ENCODE peak calls at places on chromosomes 1 and 21, in four cellular contexts. P is K562, S is HepG2, G is GM12878. X is an unnamed sample.

GRCh38 chr1:202807926-202808757 is at the start of gene KDM5B:
- DNase-seq in P (peak), S (peak), G (no peak), X (peak)

GRCh38 chr1:42348498-42348897 is 13.5 kb upstream of the FOXJ3 start:
- DNase-seq in P (peak), S (no peak), G (no peak), X (no peak)

GRCh38 chr1:16386454-16387113 is 19.5 kb downstream of the SZRD1 start:
- DNase-seq in P (no peak), S (peak), G (no peak), X (no peak)

GRCh38 chr1:89257036-89257435 is 15.6 kb downstream of the GBP5 start:
- DNase-seq in P (no peak), S (no peak), G (no peak), X (no peak)

GRCh38 chr1:36562181-36562685 is 79.5 kb upstream of the CSF3R start:
- DNase-seq in P (no peak), S (no peak), G (no peak), X (no peak)

GRCh38 chr1:114669562-114670082 is at the start of gene DENND2C:
- DNase-seq in P (no peak), S (no peak), G (no peak), X (peak)

GRCh38 chr1:113391643-113392271 is 1.4 kb downstream of the MAGI3 start:
- DNase-seq in P (no peak), S (peak), G (no peak), X (no peak)

GRCh38 chr21:29789393-29789792 is 150.4 kb downstream of the GRIK1 start:
- DNase-seq in P (no peak), S (no peak), G (no peak), X (no peak)

GRCh38 chr1:248886237-248886895 is 19.7 kb upstream of the PGBD2 start:
- DNase-seq in P (no peak), S (no peak), G (no peak), X (no peak)

GRCh38 chr1:149979245-149979971 is 31.1 kb downstream of the OTUD7B start:
- DNase-seq in P (no peak), S (no peak), G (no peak), X (no peak)

GRCh38 chr1:56304975-56305374 is 274.4 kb downstream of the PLPP3 start:
- DNase-seq in P (no peak), S (no peak), G (no peak), X (no peak)

GRCh38 chr1:53077599-53077965 is 15.6 kb downstream of the PODN start:
- DNase-seq in P (no peak), S (no peak), G (no peak), X (no peak)

GRCh38 chr1:2528966-2529750 is 905 bp downstream of the HES5 start:
- DNase-seq in P (peak), S (no peak), G (no peak), X (no peak)

GRCh38 chr1:18953656-18954259 is 2.7 kb downstream of the IFFO2 start:
- DNase-seq in P (no peak), S (no peak), G (no peak), X (no peak)

GRCh38 chr1:64527191-64527590 is 57.3 kb downstream of the CACHD1 start:
- DNase-seq in P (no peak), S (no peak), G (no peak), X (no peak)

DNA sequence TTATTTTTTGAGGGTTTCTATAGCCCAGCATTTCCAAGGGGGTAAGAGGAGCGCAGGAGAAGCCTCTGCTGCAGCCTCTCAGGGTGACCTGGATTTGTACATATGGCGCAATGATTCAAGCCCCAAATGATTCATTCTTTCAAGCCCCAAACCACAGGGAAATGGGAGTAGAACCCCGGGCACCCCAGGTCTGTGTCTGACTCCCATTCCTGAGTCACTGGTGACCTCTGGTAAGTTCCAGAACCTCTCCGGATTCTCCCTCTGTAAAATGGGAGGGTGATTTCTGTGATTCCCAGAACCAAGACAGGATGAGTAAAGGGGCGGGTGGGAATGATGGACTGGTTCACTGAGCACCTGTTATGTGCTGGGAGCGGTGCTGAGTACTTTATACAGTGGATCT is 20.1 kb upstream of the SLC26A9 start:
- DNase-seq in P (no peak), S (no peak), G (no peak), X (no peak)
- TF ChIP-seq FOXK2 in P (no peak), S (no peak), G (no peak), X (no peak)

DNA sequence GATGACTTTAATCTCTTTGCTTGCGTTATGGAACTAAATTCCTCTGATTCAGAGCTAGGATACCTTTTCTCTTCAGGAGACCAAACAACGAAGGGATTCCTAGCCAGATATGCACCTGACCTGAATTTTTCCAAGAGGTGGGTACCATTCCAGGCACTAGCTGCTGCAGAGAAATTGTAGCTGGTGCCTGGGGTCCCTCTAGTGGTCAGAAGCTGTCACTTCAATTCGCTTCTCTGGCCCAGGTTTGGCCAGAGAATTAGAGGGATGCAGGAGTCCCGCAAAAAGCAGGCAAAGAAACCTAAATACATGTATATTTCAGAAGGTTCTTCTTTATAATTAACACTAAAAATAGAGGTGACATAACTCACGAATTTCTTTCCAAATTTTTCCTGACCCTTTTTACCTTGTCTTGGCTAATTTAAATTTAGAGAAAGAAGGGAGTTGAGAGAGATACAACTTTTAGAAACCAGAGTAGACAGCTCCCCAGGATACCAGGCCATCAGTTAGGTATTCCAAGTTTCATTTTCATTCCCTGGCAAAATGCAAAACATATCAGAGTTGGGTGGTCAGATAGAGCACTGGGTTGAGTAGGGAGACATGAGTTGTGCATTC is 9.6 kb downstream of the ACKR1 start:
- DNase-seq in P (peak), S (peak), G (no peak), X (peak)
- TF ChIP-seq SP1 in P (no peak), S (no peak), G (no peak), X (no peak)

GRCh38 chr1:23452011-23452411 is 27.5 kb upstream of the TCEA3 start:
- DNase-seq in P (no peak), S (no peak), G (no peak), X (no peak)

GRCh38 chr1:23451452-23451851 is 26.9 kb upstream of the TCEA3 start:
- DNase-seq in P (no peak), S (no peak), G (no peak), X (no peak)

GRCh38 chr1:23449918-23450317 is 25.4 kb upstream of the TCEA3 start:
- DNase-seq in P (no peak), S (no peak), G (no peak), X (no peak)

GRCh38 chr1:23449306-23449705 is 24.8 kb upstream of the TCEA3 start:
- DNase-seq in P (no peak), S (no peak), G (no peak), X (no peak)

GRCh38 chr1:23450894-23451293 is 26.3 kb upstream of the TCEA3 start:
- DNase-seq in P (no peak), S (no peak), G (no peak), X (no peak)
- TF ChIP-seq FOXK2 in P (no peak), S (no peak), G (no peak), X (no peak)

DNA sequence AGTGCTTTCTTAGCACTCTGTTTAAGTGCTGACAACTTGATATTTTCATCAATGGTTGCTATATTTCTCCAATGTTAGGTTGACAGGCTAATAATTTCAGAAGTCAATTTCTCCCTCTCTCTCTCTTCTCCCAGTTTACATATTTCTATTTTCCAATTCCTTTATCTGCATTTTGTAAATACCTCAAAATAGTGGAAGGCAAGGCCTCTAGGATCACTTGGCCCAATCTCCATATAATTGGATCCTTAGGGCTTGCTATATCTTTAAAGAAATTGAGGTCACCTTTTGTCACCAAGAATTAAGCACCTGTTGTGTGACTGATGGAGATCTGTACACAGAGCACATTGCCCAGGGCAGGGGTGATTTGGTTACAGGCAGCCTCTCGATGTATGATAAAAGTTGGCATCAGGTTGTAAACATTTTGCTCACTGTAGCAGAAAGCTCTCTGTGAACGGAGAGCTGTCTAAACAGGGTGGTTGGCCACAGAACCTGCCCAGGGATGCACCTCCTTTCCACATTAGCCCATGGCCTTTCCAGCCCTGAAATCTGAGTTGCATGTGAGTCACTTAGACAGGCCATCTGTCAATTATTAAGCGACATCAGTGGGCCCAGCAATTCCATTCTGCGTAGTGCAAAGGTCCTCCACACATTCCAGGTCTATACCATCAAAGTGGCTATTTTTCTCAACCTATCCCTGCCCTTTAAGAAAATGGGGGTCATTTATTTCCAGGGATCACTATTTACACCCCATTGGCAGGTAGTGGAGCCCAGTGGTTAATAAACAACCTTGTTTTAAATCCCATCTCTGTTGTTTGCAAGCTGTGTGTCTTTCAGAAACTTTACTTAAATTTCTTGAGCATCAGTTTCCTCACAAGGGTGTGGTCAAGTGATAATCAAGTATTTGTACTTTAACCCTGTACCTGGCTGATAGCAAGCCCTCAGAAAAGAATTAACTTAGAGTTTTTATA is 29.1 kb upstream of the IRF2BP2 start:
- DNase-seq in P (no peak), S (peak), G (no peak), X (no peak)
- TF ChIP-seq SP1 in P (no peak), S (no peak), G (no peak), X (no peak)

DNA sequence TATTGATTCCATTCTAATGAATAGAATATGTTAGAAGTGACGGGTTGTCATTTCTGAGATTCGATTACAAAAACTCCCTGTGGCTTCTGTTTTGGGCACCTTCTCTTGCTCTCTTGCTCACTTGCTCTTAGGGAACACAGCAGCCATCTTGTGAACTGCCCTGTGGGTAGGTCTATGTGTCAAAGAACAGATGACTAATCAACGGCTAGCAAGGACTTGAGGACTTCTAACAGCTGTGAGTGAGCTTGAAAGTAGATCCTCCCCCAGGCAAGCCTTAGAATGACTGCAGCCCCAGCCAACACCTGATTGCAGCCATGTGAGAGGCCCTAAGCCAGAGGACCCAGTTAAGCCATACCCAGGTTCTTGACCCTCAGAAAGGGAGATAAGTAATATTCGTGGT is 49.3 kb downstream of the AZIN2 start:
- DNase-seq in P (no peak), S (no peak), G (no peak), X (no peak)
- TF ChIP-seq FOXK2 in P (no peak), S (no peak), G (no peak), X (no peak)

DNA sequence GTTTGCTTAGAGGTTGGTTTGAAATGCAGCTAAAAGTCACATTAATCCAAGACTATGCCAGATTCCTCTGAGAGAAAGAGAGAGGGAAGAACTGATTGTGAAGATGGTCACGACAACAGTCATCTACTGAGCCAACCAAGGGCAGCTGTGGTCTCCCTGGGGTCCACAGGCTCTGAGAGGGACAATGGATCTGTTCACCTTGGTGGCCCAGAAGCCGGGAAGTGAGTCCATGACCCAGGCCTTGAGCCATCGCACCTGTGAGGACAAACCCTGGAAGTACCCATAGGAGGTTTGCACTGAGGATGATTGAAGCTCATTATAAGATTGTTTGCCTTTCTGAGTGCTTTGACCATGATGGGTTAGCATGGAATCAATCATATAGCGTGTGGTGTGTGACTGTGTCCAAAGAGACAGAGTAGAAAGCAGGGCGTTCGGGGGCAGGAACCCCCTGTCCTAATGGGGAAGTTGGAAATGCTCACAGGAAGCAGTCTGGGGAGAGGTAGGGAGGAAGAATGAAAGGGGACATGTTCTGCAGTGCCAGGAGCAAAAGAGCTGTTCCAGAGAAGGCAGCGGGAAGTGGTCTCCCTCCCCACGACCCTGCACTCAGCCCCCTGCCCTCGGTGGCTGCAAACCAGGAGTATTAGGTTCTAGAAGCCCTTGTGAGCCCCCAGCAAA is 47.1 kb downstream of the UMODL1 start:
- DNase-seq in P (no peak), S (no peak), G (no peak), X (no peak)
- TF ChIP-seq SP1 in P (no peak), S (no peak), G (no peak), X (no peak)

DNA sequence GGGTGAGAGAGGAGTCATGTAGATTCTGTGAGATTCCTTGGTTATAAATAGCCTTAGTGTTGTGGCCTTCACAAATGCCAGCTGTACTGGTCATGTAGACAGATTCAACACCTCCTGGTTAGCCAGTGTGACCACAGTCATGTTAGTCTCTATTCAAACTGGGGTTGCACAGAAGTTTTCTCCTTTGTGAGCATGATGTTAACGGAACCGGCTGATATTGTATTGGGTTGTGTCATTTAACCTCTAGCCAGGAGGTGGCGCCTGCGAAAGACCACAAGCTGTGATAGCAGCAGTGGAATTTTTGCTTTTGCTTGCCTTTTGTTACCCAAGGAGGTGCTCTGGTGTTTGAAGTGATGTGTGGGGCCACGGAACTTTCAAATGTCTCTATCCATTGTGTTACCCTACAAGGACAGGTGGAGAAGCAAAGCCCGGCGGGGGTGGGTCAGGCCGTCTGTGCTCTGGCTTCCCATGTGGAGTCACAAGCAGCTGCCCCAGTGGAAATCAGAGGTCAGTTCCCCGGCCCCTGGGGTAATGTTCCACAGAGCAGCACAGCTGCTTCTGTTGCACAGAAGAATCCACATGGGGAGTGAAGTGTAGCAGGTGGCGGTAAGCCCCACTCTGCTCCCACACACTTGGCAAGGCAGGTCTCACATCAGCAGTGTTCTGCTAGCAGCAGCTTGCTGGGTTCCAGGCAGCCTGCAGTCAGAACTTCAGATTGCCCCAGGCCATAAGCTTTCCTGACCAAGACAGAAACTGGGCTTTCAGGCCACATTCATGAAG is 112.6 kb downstream of the ADAMTS1 start:
- DNase-seq in P (no peak), S (peak), G (no peak), X (peak)
- TF ChIP-seq FOXK2 in P (no peak), S (no peak), G (no peak), X (no peak)

GRCh38 chr1:34358636-34359035 is 181.9 kb downstream of the C1orf94 start:
- DNase-seq in P (no peak), S (no peak), G (no peak), X (no peak)

GRCh38 chr1:34361121-34361520 is 184.4 kb downstream of the C1orf94 start:
- DNase-seq in P (no peak), S (no peak), G (no peak), X (no peak)

GRCh38 chr1:34361781-34362357 is 185.2 kb downstream of the C1orf94 start:
- DNase-seq in P (no peak), S (no peak), G (peak), X (no peak)

GRCh38 chr1:34359411-34359810 is 182.7 kb downstream of the C1orf94 start:
- DNase-seq in P (no peak), S (no peak), G (no peak), X (no peak)

DNA sequence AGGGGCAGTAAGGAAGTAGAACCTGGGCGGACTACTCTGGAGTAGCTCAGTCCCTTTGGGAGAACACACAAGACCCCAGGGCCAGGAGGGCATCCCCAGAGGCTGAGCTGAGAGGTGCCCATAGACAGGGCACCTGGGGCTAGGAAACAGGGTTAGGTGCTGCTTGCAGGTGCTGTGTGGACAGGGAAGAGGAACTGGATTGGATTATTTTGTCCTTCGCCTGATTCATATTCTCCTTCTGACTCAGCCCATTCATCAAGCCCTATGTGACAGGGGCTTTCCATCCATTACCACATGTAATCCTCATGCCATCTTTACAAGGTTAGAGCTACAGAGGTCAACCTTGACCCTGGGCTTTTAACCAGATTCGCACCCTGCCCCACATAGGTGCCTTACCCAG is 183.9 kb downstream of the C1orf94 start:
- DNase-seq in P (no peak), S (no peak), G (peak), X (no peak)
- TF ChIP-seq SP1 in P (no peak), S (no peak), G (peak), X (no peak)